ENCODE peak calls at places on chromosomes 12 and 14, in four cellular contexts. F is activated B cell treated with CpG ODN at 0.5 μM for 24 hours, A is fibroblast of mammary gland, Q is NB4. I is an unnamed sample.

GRCh38 chr12:77087427-77087826 is 22.1 kb upstream of the E2F7 start:
- DNase-seq in F (no peak), A (peak), Q (no peak), I (no peak)

GRCh38 chr12:7113389-7113871 is 4.4 kb upstream of the C1RL start:
- DNase-seq in F (no peak), A (peak), Q (peak), I (no peak)

GRCh38 chr14:92692822-92693226 is 55.6 kb downstream of the LGMN start:
- DNase-seq in F (no peak), A (peak), Q (no peak), I (no peak)

GRCh38 chr12:32248594-32249140 is 142.0 kb downstream of the BICD1 start:
- DNase-seq in F (no peak), A (no peak), Q (no peak), I (no peak)

GRCh38 chr14:24605435-24606190 is 3.9 kb downstream of the GZMH start:
- DNase-seq in F (peak), A (peak), Q (peak), I (peak)

GRCh38 chr14:65173973-65174693 is 71.8 kb upstream of the MAX start:
- DNase-seq in F (no peak), A (no peak), Q (no peak), I (no peak)

GRCh38 chr12:68336754-68337343 is 4.7 kb upstream of the MDM1 start:
- DNase-seq in F (no peak), A (no peak), Q (no peak), I (no peak)

GRCh38 chr14:38743941-38744611 is 359.0 kb downstream of the SEC23A start:
- DNase-seq in F (no peak), A (no peak), Q (no peak), I (no peak)

GRCh38 chr12:107459649-107460048 is 225.9 kb upstream of the PWP1 start:
- DNase-seq in F (no peak), A (no peak), Q (no peak), I (no peak)

GRCh38 chr12:31504625-31505222 is 86.2 kb downstream of the DENND5B start:
- DNase-seq in F (no peak), A (no peak), Q (no peak), I (no peak)

GRCh38 chr12:22084852-22085251 is 38.8 kb downstream of the CMAS start:
- DNase-seq in F (no peak), A (no peak), Q (no peak), I (no peak)

GRCh38 chr12:98002887-98003493 is 512.4 kb upstream of the TMPO start:
- DNase-seq in F (no peak), A (peak), Q (peak), I (no peak)

GRCh38 chr12:27822076-27822712 is 42.2 kb upstream of the MANSC4 start:
- DNase-seq in F (no peak), A (peak), Q (peak), I (no peak)

GRCh38 chr14:68249534-68250517 is 430.2 kb downstream of the RAD51B start:
- DNase-seq in F (no peak), A (peak), Q (no peak), I (no peak)

GRCh38 chr14:59483360-59483759 is 848 bp downstream of the L3HYPDH start:
- DNase-seq in F (no peak), A (peak), Q (no peak), I (no peak)

GRCh38 chr14:90301580-90302181 is 30.1 kb downstream of the NRDE2 start:
- DNase-seq in F (no peak), A (peak), Q (peak), I (no peak)

GRCh38 chr12:124515981-124516380 is 51.4 kb downstream of the NCOR2 start:
- DNase-seq in F (no peak), A (no peak), Q (no peak), I (no peak)

GRCh38 chr12:47377414-47378221 is 297.9 kb upstream of the AMIGO2 start:
- DNase-seq in F (no peak), A (peak), Q (no peak), I (no peak)

GRCh38 chr14:96592591-96593388 is 90.6 kb downstream of the PAPOLA start:
- DNase-seq in F (peak), A (peak), Q (no peak), I (peak)

GRCh38 chr14:103626150-103626850 is 2.7 kb upstream of the KLC1 start:
- DNase-seq in F (no peak), A (no peak), Q (peak), I (no peak)

GRCh38 chr14:101547961-101548669 is 13.2 kb upstream of the DIO3 start:
- DNase-seq in F (no peak), A (no peak), Q (no peak), I (no peak)

GRCh38 chr14:20823859-20824258 is 21.2 kb upstream of the RNASE1 start:
- DNase-seq in F (no peak), A (no peak), Q (no peak), I (no peak)

GRCh38 chr12:105986779-105987686 is 151.7 kb downstream of the NUAK1 start:
- DNase-seq in F (no peak), A (peak), Q (no peak), I (no peak)

GRCh38 chr12:24244801-24245200 is 295.3 kb upstream of the SOX5 start:
- DNase-seq in F (no peak), A (no peak), Q (no peak), I (no peak)

GRCh38 chr12:48454675-48455074 is 17.7 kb upstream of the ANP32D start:
- DNase-seq in F (no peak), A (peak), Q (peak), I (no peak)

GRCh38 chr14:92558319-92558718 is 44.7 kb downstream of the RIN3 start:
- DNase-seq in F (no peak), A (no peak), Q (no peak), I (no peak)

GRCh38 chr12:54723653-54724256 is 75.6 kb upstream of the DCD start:
- DNase-seq in F (no peak), A (peak), Q (peak), I (no peak)

GRCh38 chr12:28171356-28172060 is 18.7 kb upstream of the CCDC91 start:
- DNase-seq in F (no peak), A (peak), Q (no peak), I (no peak)

GRCh38 chr12:10140001-10140400 is 10.0 kb upstream of the CLEC7A start:
- DNase-seq in F (no peak), A (peak), Q (peak), I (no peak)

DNA sequence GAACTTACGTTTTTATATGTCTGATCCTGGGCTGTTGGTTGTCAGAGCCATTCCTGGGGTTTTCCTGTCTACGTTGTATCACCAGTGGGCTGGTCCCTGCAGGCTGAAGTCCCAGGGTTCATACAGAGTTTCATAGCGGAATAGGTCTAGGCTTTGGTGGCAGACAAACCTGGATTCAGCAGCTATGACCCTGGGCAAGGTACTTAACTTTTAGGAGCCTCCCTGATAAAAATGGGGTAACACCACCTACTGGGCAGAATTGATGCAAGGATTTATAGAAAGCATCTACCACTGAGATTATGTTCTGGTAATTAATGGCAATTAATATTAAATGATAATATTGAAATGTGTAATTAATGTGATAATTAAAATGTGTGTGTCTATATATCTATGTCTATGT is 141.2 kb downstream of the SYNE2 start:
- DNase-seq in F (no peak), A (peak), Q (no peak), I (no peak)
- TF ChIP-seq CTCF in F (no peak), A (peak), Q (no peak), I (no peak)

GRCh38 chr14:105299654-105300541 is 903 bp downstream of the BRF1 start:
- DNase-seq in F (no peak), A (no peak), Q (peak), I (peak)
- TF ChIP-seq CTCF in F (no peak), A (no peak), Q (no peak), I (no peak)

GRCh38 chr14:100524933-100525243 is 62.3 kb downstream of the BEGAIN start:
- DNase-seq in F (no peak), A (peak), Q (peak), I (peak)
- TF ChIP-seq CTCF in F (no peak), A (peak), Q (peak), I (peak)

DNA sequence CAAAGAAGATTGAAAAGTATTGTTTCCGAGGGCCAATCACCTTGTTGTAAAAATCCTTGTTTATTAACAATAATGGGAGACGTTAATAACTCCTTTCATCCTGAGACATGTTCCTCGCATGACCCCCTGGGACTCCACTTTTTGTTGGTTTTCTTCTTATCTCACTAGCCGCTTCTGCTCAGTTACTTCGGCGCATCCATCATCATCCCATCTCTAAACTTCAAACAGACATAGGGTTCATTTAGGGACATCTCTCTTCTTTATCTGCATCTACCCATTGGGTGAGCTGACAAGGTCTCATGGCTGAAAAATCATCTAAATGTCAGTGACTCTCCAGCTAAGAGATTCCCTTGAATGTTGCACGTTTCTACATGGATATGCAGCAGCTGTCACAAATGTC is 252.2 kb downstream of the ANO2 start:
- DNase-seq in F (no peak), A (no peak), Q (no peak), I (no peak)
- TF ChIP-seq CTCF in F (no peak), A (no peak), Q (no peak), I (no peak)

GRCh38 chr14:22494486-22495135 is 94.4 kb downstream of the DAD1 start:
- DNase-seq in F (no peak), A (no peak), Q (no peak), I (no peak)
- TF ChIP-seq CTCF in F (no peak), A (no peak), Q (no peak), I (no peak)

DNA sequence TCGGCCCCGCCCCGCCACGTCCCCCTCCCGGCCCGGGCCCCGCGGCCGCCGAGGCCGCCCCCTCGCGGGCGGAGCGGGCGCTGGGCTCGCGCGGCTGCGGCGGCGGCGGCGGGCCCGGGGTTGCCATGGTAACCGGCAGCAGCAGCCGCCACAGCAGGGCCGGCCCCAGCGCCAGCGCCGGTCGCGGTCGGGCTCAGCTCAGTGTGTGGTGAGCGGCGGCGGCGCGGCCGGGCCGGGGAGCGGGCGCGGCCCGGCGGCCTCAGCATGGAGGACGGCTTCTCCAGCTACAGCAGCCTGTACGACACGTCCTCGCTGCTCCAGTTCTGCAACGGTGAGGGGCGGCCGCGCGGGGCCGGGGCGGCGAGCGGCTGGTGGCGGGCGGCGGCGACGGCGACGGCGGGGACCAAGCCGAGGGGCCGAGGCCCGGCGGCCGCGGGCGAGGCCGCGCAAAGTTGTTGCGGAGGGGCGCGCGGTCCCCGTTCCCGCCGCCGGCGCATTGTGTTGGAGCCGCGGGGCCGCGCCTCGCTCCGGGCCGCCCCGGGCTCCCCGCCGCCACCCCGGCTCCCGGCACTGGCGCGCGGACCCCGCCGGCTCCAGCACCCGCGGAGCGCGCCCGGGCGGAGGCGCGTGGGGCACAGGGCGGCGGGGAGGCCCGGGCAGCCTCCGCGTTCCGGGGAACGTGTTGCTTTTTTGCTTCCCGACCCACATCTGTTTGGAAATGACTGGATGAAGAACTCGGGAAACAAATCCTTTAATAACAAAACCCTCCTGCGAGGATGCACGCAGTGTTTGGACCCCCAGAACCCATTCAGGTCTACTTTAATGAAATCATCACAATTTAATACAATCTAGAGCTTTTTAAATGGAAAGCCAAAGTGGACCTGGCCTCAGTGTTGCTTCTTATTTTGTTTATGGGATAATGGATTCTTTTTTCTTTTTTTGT is at the start of gene EML1:
- DNase-seq in F (peak), A (peak), Q (peak), I (peak)
- TF ChIP-seq CTCF in F (no peak), A (no peak), Q (no peak), I (no peak)

DNA sequence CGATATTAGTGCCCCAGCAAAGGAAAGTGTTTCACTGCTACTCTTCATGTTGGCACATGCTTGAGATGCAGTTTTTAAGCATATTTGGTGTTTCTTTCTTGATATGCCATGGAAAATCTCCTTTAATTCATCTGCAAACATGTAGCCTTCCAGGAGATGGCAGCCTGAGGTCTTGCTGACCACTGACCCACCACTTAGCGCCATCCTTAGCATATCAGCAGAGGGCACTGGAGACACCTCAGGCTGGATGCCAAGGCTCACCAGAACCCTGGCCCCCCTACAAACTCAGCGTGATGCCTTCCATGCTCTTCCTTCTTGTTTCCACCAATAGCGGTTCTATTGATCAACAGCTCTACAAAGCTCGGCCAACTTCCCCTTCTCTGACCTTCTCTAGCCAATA is 209.9 kb downstream of the SLC15A4 start:
- DNase-seq in F (no peak), A (no peak), Q (peak), I (no peak)
- TF ChIP-seq CTCF in F (no peak), A (no peak), Q (peak), I (no peak)

I was measured in natural killer cell.